ENCODE peak calls at places on chromosomes 1 and 21, in four cellular contexts. Q is K562, S is GM23338, A is Panc1. C is an unnamed sample.

GRCh38 chr1:102852583-102852982 is 255.7 kb downstream of the COL11A1 start:
- DNase-seq in Q (no peak), S (no peak), A (no peak), C (no peak)

GRCh38 chr21:29938968-29939858 is 583 bp downstream of the GRIK1 start:
- DNase-seq in Q (no peak), S (peak; percentile 53), A (no peak), C (no peak)

GRCh38 chr1:51636765-51637522 is 20.1 kb downstream of the OSBPL9 start:
- DNase-seq in Q (no peak), S (no peak), A (peak; percentile 73), C (no peak)

GRCh38 chr1:65872258-65872657 is 79.6 kb downstream of the PDE4B start:
- DNase-seq in Q (no peak), S (no peak), A (no peak), C (no peak)

GRCh38 chr1:40389234-40389815 is 15.8 kb downstream of the SMAP2 start:
- DNase-seq in Q (no peak), S (no peak), A (no peak), C (no peak)

GRCh38 chr1:180912211-180912800 is 391 bp upstream of the KIAA1614 start:
- DNase-seq in Q (no peak), S (peak; percentile 79), A (no peak), C (no peak)

GRCh38 chr1:180229483-180230415 is at the start of gene LHX4:
- DNase-seq in Q (peak; percentile 95), S (peak; percentile 84), A (no peak), C (peak; percentile 50)

GRCh38 chr1:53125623-53126360 is 16.6 kb downstream of the SLC1A7 start:
- DNase-seq in Q (no peak), S (no peak), A (no peak), C (no peak)

GRCh38 chr1:152188673-152189591 is 29.9 kb upstream of the RPTN start:
- DNase-seq in Q (peak; percentile 58), S (peak; percentile 84), A (peak; percentile 63), C (peak; percentile 50)

GRCh38 chr1:234713859-234714258 is 103.9 kb upstream of the IRF2BP2 start:
- DNase-seq in Q (no peak), S (no peak), A (no peak), C (no peak)

GRCh38 chr1:70990460-70991253 is 57.0 kb downstream of the PTGER3 start:
- DNase-seq in Q (no peak), S (no peak), A (no peak), C (no peak)

GRCh38 chr1:111615874-111616715 is 3.5 kb upstream of the RAP1A start:
- DNase-seq in Q (no peak), S (no peak), A (no peak), C (no peak)

GRCh38 chr1:231016234-231016633 is 23.8 kb downstream of the FAM89A start:
- DNase-seq in Q (no peak), S (no peak), A (no peak), C (no peak)

GRCh38 chr1:26702680-26703038 is 6.8 kb downstream of the ARID1A start:
- DNase-seq in Q (no peak), S (no peak), A (no peak), C (no peak)
- H3K4me3 ChIP-seq in Q (no peak overlapping the region), S (no peak overlapping the region), A (no peak overlapping the region), C (no peak overlapping the region)

DNA sequence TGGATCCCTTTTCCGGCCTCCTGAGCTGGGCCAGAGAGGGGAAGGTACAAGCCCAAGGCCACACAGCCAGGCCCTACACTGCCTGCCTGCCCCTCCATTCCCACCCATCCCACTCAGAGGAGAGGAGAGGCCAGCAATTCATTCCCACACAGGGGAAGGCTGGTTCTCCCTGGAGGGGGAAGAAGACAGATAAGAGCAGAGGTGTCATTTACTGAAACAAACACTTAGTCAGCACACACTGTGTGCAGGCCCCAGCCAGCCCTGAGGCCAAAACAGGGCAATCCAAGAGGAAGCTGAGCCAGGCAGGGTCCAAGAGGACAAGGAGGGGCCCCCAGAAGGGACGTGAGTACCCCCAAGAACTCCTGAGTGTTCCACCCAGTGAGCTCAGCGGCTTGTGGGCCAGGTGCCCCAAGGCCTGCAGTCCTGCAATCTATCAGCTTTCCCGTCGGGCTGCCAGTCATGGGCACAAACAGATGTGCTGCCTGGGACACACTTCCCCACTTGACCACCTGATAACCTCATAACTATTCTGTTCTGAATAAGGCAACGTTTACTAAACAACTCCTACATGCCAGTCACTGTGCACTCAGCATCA is 15.8 kb downstream of the ADGRB2 start:
- DNase-seq in Q (no peak), S (no peak), A (no peak), C (no peak)
- TF ChIP-seq POLR2AphosphoS5 in Q (no peak), S (no peak), A (no peak), C (no peak)

GRCh38 chr1:23692308-23692871 is 784 bp downstream of the RPL11 start:
- DNase-seq in Q (no peak), S (no peak), A (no peak), C (no peak)
- TF ChIP-seq REST in Q (no peak), S (no peak), A (no peak), C (no peak)

GRCh38 chr1:41394405-41394804 is 33.2 kb downstream of the FOXO6 start:
- DNase-seq in Q (no peak), S (no peak), A (no peak), C (no peak)
- H3K4me3 ChIP-seq in Q (no peak overlapping the region), S (peak overlapping the region; percentile 54), A (no peak overlapping the region), C (no peak overlapping the region)